ENCODE peak calls at places on chromosomes 11 and 22, in four cellular contexts. N is SK-N-SH, X is HepG2, I is GM12878. Z is an unnamed sample.

GRCh38 chr11:46277623-46278386 is at the start of gene CREB3L1:
- DNase-seq in N (peak), X (no peak), I (no peak), Z (no peak)

GRCh38 chr22:38751422-38752346 is 4.1 kb downstream of the SUN2 start:
- DNase-seq in X (no peak), I (peak), N (no peak), Z (no peak)

GRCh38 chr11:100857236-100858005 is 170.3 kb downstream of the ARHGAP42 start:
- DNase-seq in X (no peak), I (no peak), N (no peak), Z (no peak)

GRCh38 chr11:18749681-18750319 is 23.8 kb upstream of the IGSF22 start:
- DNase-seq in X (peak), N (peak), I (no peak), Z (peak)

GRCh38 chr22:24134090-24134846 is 47.0 kb upstream of the SUSD2 start:
- DNase-seq in N (no peak), X (no peak), I (no peak), Z (no peak)

GRCh38 chr11:19656140-19656541 is 56.5 kb upstream of the NAV2 start:
- DNase-seq in I (no peak), X (no peak), N (peak), Z (no peak)

GRCh38 chr22:20882855-20883254 is 24.0 kb downstream of the SNAP29 start:
- DNase-seq in I (no peak), N (no peak), X (no peak), Z (no peak)

GRCh38 chr22:30212996-30213441 is 33.5 kb downstream of the LIF start:
- DNase-seq in X (no peak), I (no peak), N (peak), Z (no peak)

GRCh38 chr11:10600570-10601248 is 32.2 kb upstream of the LYVE1 start:
- DNase-seq in X (no peak), N (no peak), I (no peak), Z (no peak)

GRCh38 chr11:66315921-66316811 is 678 bp downstream of the CD248 start:
- DNase-seq in N (no peak), I (no peak), X (no peak), Z (no peak)

GRCh38 chr11:60345489-60345888 is 18.4 kb downstream of the MS4A6E start:
- DNase-seq in N (no peak), I (no peak), X (peak), Z (peak)

GRCh38 chr22:46977656-46978343 is 215.3 kb downstream of the TBC1D22A start:
- DNase-seq in N (no peak), X (no peak), I (no peak), Z (no peak)

GRCh38 chr11:86040919-86041318 is 28.0 kb downstream of the PICALM start:
- DNase-seq in X (no peak), I (no peak), N (no peak), Z (no peak)

GRCh38 chr11:62340269-62340901 is 3.1 kb downstream of the ASRGL1 start:
- DNase-seq in N (peak), I (peak), X (peak), Z (peak)

GRCh38 chr11:32152821-32153220 is 61.9 kb downstream of the RCN1 start:
- DNase-seq in X (no peak), N (no peak), I (no peak), Z (no peak)

GRCh38 chr11:80327971-80328614 is 887.3 kb upstream of the TENM4 start:
- DNase-seq in X (no peak), I (no peak), N (no peak), Z (no peak)

GRCh38 chr11:9687736-9688494 is 24.0 kb downstream of the SWAP70 start:
- DNase-seq in X (no peak), N (no peak), I (no peak), Z (no peak)

GRCh38 chr22:50257451-50258360 is 3.8 kb downstream of the MAPK12 start:
- DNase-seq in X (no peak), N (no peak), I (no peak), Z (no peak)

GRCh38 chr22:50308597-50308935 is 1.1 kb upstream of the PLXNB2 start:
- DNase-seq in N (no peak), I (no peak), X (peak), Z (no peak)

GRCh38 chr22:18068381-18068988 is 9.3 kb upstream of the PEX26 start:
- DNase-seq in I (no peak), X (peak), N (no peak), Z (no peak)

GRCh38 chr11:71999813-72000590 is 1.3 kb downstream of the IL18BP start:
- DNase-seq in N (no peak), X (no peak), I (no peak), Z (no peak)

GRCh38 chr11:102400603-102401002 is 52.0 kb downstream of the TMEM123 start:
- DNase-seq in N (no peak), I (no peak), X (no peak), Z (no peak)

DNA sequence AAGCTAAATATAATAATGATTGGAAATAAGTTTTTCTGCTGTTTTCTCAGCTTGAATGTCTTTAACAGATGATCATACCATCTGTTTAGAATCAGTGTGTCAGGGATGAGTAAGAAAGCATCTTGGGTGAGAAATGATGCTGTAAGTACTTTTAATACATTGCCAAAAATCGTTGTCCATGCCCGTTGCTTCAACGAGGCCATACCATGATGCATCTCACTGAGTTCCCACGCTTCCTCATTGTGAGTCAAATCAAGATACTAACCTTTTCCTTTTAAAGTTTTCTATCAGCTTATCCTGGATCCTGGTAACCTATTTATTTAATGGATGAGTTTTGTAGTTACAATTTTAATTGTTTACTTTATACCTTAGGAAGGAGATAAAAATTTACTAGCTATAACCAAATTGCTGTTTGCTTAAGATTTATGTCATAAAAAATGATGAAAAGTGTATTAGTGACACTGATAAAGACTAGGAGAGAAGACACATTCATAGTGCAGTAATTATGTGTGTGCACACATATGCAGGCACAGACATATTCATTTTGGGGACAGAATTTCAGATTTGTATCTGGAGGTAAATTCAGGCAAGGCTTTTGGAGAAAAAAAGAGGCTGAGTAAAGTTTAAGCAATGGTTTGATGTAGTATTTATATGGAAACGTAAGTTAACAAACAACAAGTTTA is 154.8 kb downstream of the UVRAG start:
- DNase-seq in X (no peak), I (no peak), N (no peak), Z (no peak)
- TF ChIP-seq PBX3 in X (no peak), I (no peak), N (peak), Z (no peak)

GRCh38 chr11:65185166-65185565 is 3.4 kb downstream of the CAPN1 start:
- DNase-seq in I (no peak), N (no peak), X (no peak), Z (no peak)

GRCh38 chr11:65185869-65186341 is 4.2 kb downstream of the CAPN1 start:
- DNase-seq in N (no peak), I (no peak), X (no peak), Z (no peak)

GRCh38 chr11:65182258-65183170 is 786 bp downstream of the CAPN1 start:
- DNase-seq in I (no peak), N (no peak), X (peak), Z (no peak)

GRCh38 chr11:65183201-65183891 is 1.6 kb downstream of the CAPN1 start:
- DNase-seq in N (no peak), I (no peak), X (no peak), Z (no peak)

GRCh38 chr11:65184146-65184545 is 2.4 kb downstream of the CAPN1 start:
- DNase-seq in I (no peak), X (no peak), N (no peak), Z (no peak)
- H3K27ac ChIP-seq in I (no peak), X (no peak), N (no peak), Z (no peak)

DNA sequence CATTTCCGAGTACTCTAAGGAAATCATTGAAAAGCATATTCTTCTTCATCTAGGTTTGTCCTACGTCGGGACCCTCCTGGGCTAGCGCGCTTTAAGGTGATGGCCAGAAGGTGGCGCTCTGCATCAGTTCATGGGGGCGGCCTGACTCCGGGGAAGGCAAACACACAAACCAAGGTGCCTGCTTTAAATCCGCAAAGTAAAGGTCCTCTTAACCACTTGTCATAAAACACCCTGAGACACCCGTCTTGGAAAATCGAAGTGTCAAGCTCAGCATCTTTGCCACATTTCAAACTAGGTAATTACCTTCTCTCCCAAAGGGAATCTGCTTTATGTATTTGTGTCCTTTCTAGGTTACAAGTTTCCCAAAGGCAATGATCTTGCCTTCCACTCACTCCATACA is 34.0 kb downstream of the LMO2 start:
- DNase-seq in X (peak), N (peak), I (peak), Z (peak)
- TF ChIP-seq PBX3 in X (no peak), N (no peak), I (no peak), Z (no peak)

GRCh38 chr22:33477131-33478111 is 419.2 kb upstream of the SYN3 start:
- DNase-seq in N (no peak), I (no peak), X (no peak), Z (no peak)
- H3K27ac ChIP-seq in N (no peak), I (no peak), X (peak), Z (peak)

DNA sequence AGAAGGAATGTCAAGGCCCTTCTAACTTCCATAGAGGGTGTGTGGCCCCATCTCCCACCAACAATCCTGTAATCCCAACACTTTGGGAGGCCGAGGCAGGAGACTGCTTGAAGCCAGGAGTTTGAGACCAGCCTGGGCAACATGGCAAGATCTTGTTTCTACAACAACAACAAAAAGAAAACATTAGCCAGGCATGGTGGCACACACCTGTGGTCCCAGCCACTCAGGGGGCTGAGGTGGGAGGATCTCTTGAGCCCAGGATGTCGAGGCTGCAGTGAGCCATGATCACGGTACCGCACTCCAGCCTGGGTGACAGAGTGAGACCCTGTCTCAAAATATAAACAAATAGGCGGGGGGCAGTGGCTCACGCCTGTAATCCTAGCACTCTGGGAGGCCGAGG is 16.9 kb downstream of the TSPAN32 start:
- DNase-seq in X (no peak), N (no peak), I (no peak), Z (no peak)
- TF ChIP-seq PBX3 in X (no peak), N (no peak), I (no peak), Z (no peak)

GRCh38 chr11:122153746-122154145 is 37.7 kb upstream of the BLID start:
- DNase-seq in N (no peak), I (no peak), X (no peak), Z (no peak)

GRCh38 chr11:122155765-122156527 is 39.9 kb upstream of the BLID start:
- DNase-seq in I (no peak), X (no peak), N (no peak), Z (peak)

GRCh38 chr11:122154227-122154626 is 38.2 kb upstream of the BLID start:
- DNase-seq in I (no peak), N (no peak), X (no peak), Z (no peak)

GRCh38 chr11:122157540-122158173 is 41.6 kb upstream of the BLID start:
- DNase-seq in I (no peak), N (no peak), X (no peak), Z (no peak)

GRCh38 chr11:122155001-122155400 is 39.0 kb upstream of the BLID start:
- DNase-seq in N (no peak), X (no peak), I (no peak), Z (no peak)
- H3K27ac ChIP-seq in N (peak), X (no peak), I (no peak), Z (peak)

GRCh38 chr22:40308999-40309578 is 37.2 kb upstream of the ADSL start:
- DNase-seq in X (no peak), I (no peak), N (no peak), Z (no peak)

GRCh38 chr22:40310771-40311120 is 35.6 kb upstream of the ADSL start:
- DNase-seq in N (no peak), I (no peak), X (no peak), Z (no peak)

GRCh38 chr22:40312050-40312449 is 34.2 kb upstream of the ADSL start:
- DNase-seq in I (no peak), N (no peak), X (no peak), Z (no peak)

GRCh38 chr22:40310081-40310770 is 36.1 kb upstream of the ADSL start:
- DNase-seq in X (no peak), N (no peak), I (no peak), Z (no peak)

DNA sequence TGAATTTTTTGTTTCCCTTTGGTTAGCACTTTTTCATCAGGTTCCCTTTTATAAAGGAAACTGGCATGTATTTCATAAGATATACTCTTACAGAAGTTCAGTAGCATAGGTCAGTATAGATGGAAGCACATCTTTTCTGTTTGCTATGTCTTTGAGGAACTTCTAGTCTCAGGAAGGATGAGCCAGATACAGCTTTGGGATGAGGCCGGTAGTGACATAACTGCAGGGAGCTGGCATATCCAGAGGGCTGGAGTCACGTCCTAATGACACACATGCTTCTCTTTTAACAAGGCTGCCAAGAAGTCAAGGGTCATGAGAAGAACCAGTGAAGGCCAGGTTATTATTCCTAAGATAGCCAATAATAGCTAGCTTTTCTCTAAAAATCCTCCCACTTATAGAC is 33.3 kb upstream of the ADSL start:
- DNase-seq in I (no peak), X (no peak), N (no peak), Z (no peak)
- TF ChIP-seq PBX3 in I (no peak), X (no peak), N (no peak), Z (no peak)

Z was measured in A549.